ENCODE peak calls at places on chromosomes 12 and 14, in five cellular contexts. One of them, this sample, is unnamed.

GRCh38 chr14:82872494-82872893 is 1338.8 kb upstream of the SEL1L start:
- DNase-seq in ovary: no peak
- DNase-seq in HS-5: no peak
- DNase-seq in NCI-H1436 treated with DMSO at 0.1 percent for 48 hours: no peak
- DNase-seq in endothelial cell: no peak
- DNase-seq in this sample: no peak

GRCh38 chr12:88325828-88326214 is 183.7 kb downstream of the TMTC3 start:
- DNase-seq in ovary: no peak
- DNase-seq in HS-5: no peak
- DNase-seq in NCI-H1436 treated with DMSO at 0.1 percent for 48 hours: no peak
- DNase-seq in endothelial cell: no peak
- DNase-seq in this sample: no peak

GRCh38 chr12:57496822-57497221 is 9.0 kb downstream of the MARS1 start:
- DNase-seq in ovary: no peak
- DNase-seq in HS-5: no peak
- DNase-seq in NCI-H1436 treated with DMSO at 0.1 percent for 48 hours: no peak
- DNase-seq in endothelial cell: no peak
- DNase-seq in this sample: no peak

GRCh38 chr12:93526786-93527428 is 45.6 kb upstream of the SOCS2 start:
- DNase-seq in ovary: no peak
- DNase-seq in HS-5: peak; percentile 70
- DNase-seq in NCI-H1436 treated with DMSO at 0.1 percent for 48 hours: no peak
- DNase-seq in endothelial cell: no peak
- DNase-seq in this sample: no peak

GRCh38 chr12:112948806-112949205 is 10.5 kb downstream of the OAS3 start:
- DNase-seq in ovary: no peak
- DNase-seq in HS-5: no peak
- DNase-seq in NCI-H1436 treated with DMSO at 0.1 percent for 48 hours: no peak
- DNase-seq in endothelial cell: no peak
- DNase-seq in this sample: no peak

GRCh38 chr12:79434561-79434960 is 256.2 kb downstream of the PAWR start:
- DNase-seq in ovary: no peak
- DNase-seq in HS-5: no peak
- DNase-seq in NCI-H1436 treated with DMSO at 0.1 percent for 48 hours: no peak
- DNase-seq in endothelial cell: no peak
- DNase-seq in this sample: no peak

GRCh38 chr14:38211258-38211735 is 3.6 kb downstream of the SSTR1 start:
- DNase-seq in ovary: no peak
- DNase-seq in HS-5: no peak
- DNase-seq in NCI-H1436 treated with DMSO at 0.1 percent for 48 hours: no peak
- DNase-seq in endothelial cell: no peak
- DNase-seq in this sample: no peak

GRCh38 chr12:128969480-128970055 is 116.3 kb downstream of the GLT1D1 start:
- DNase-seq in ovary: no peak
- DNase-seq in HS-5: no peak
- DNase-seq in NCI-H1436 treated with DMSO at 0.1 percent for 48 hours: peak; percentile 72
- DNase-seq in endothelial cell: peak; percentile 29
- DNase-seq in this sample: no peak

GRCh38 chr14:61516957-61517356 is 178.4 kb upstream of the HIF1A start:
- DNase-seq in ovary: no peak
- DNase-seq in HS-5: no peak
- DNase-seq in NCI-H1436 treated with DMSO at 0.1 percent for 48 hours: no peak
- DNase-seq in endothelial cell: no peak
- DNase-seq in this sample: no peak

GRCh38 chr12:90085491-90086274 is 377.0 kb upstream of the ATP2B1 start:
- DNase-seq in ovary: no peak
- DNase-seq in HS-5: no peak
- DNase-seq in NCI-H1436 treated with DMSO at 0.1 percent for 48 hours: no peak
- DNase-seq in endothelial cell: no peak
- DNase-seq in this sample: no peak